ENCODE peak calls at places on chromosomes 2 and 18, in nine cellular contexts. One of them, this sample, is unnamed.
A peak's percentile ranks its signal among the peaks of the same experiment; 100 is the strongest.

GRCh38 chr2:135817946-135818345 is 19.0 kb downstream of the LCT start:
- DNase-seq in progenitor cell of endocrine pancreas: no peak
- DNase-seq in B cell: no peak
- DNase-seq in fibroblast of pulmonary artery: no peak
- DNase-seq in neural progenitor cell: no peak
- DNase-seq in NB4: no peak
- DNase-seq in psoas muscle: no peak
- DNase-seq in activated CD8-positive, alpha-beta T cell treated with anti-CD3 and anti-CD28 coated beads for 36 hours: no peak
- DNase-seq in AG10803: no peak
- DNase-seq in this sample: no peak

GRCh38 chr2:115161531-115162453 is 719.4 kb downstream of the DPP10 start:
- DNase-seq in progenitor cell of endocrine pancreas: peak; percentile 49
- DNase-seq in B cell: no peak
- DNase-seq in fibroblast of pulmonary artery: no peak
- DNase-seq in neural progenitor cell: peak; percentile 68
- DNase-seq in NB4: no peak
- DNase-seq in psoas muscle: peak; percentile 12
- DNase-seq in activated CD8-positive, alpha-beta T cell treated with anti-CD3 and anti-CD28 coated beads for 36 hours: no peak
- DNase-seq in AG10803: no peak
- DNase-seq in this sample: no peak

GRCh38 chr2:88658890-88659881 is 31.9 kb upstream of the EIF2AK3 start:
- DNase-seq in progenitor cell of endocrine pancreas: no peak
- DNase-seq in B cell: no peak
- DNase-seq in fibroblast of pulmonary artery: peak; percentile 59
- DNase-seq in neural progenitor cell: no peak
- DNase-seq in NB4: no peak
- DNase-seq in psoas muscle: peak; percentile 44
- DNase-seq in activated CD8-positive, alpha-beta T cell treated with anti-CD3 and anti-CD28 coated beads for 36 hours: no peak
- DNase-seq in AG10803: peak; percentile 58
- DNase-seq in this sample: no peak

GRCh38 chr2:194020155-194020554 is 1636.9 kb upstream of the SLC39A10 start:
- DNase-seq in progenitor cell of endocrine pancreas: no peak
- DNase-seq in B cell: no peak
- DNase-seq in fibroblast of pulmonary artery: no peak
- DNase-seq in neural progenitor cell: no peak
- DNase-seq in NB4: no peak
- DNase-seq in psoas muscle: no peak
- DNase-seq in activated CD8-positive, alpha-beta T cell treated with anti-CD3 and anti-CD28 coated beads for 36 hours: no peak
- DNase-seq in AG10803: no peak
- DNase-seq in this sample: no peak

GRCh38 chr2:37713258-37713700 is 41.8 kb upstream of the CDC42EP3 start:
- DNase-seq in progenitor cell of endocrine pancreas: no peak
- DNase-seq in B cell: no peak
- DNase-seq in fibroblast of pulmonary artery: peak; percentile 87
- DNase-seq in neural progenitor cell: no peak
- DNase-seq in NB4: peak; percentile 80
- DNase-seq in psoas muscle: no peak
- DNase-seq in activated CD8-positive, alpha-beta T cell treated with anti-CD3 and anti-CD28 coated beads for 36 hours: peak; percentile 26
- DNase-seq in AG10803: peak; percentile 96
- DNase-seq in this sample: no peak

GRCh38 chr18:43277164-43277600 is at the start of gene SYT4:
- DNase-seq in progenitor cell of endocrine pancreas: peak; percentile 58
- DNase-seq in B cell: no peak
- DNase-seq in fibroblast of pulmonary artery: peak; percentile 77
- DNase-seq in neural progenitor cell: peak; percentile 88
- DNase-seq in NB4: peak; percentile 1
- DNase-seq in psoas muscle: peak; percentile 16
- DNase-seq in activated CD8-positive, alpha-beta T cell treated with anti-CD3 and anti-CD28 coated beads for 36 hours: peak; percentile 2
- DNase-seq in AG10803: peak; percentile 33
- DNase-seq in this sample: no peak

GRCh38 chr18:57585421-57585820 is 1.1 kb downstream of the FECH start:
- DNase-seq in progenitor cell of endocrine pancreas: no peak
- DNase-seq in B cell: no peak
- DNase-seq in fibroblast of pulmonary artery: peak; percentile 3
- DNase-seq in neural progenitor cell: peak; percentile 82
- DNase-seq in NB4: no peak
- DNase-seq in psoas muscle: no peak
- DNase-seq in activated CD8-positive, alpha-beta T cell treated with anti-CD3 and anti-CD28 coated beads for 36 hours: no peak
- DNase-seq in AG10803: no peak
- DNase-seq in this sample: no peak

GRCh38 chr2:154623819-154624218 is 74.7 kb upstream of the KCNJ3 start:
- DNase-seq in progenitor cell of endocrine pancreas: peak; percentile 16
- DNase-seq in B cell: no peak
- DNase-seq in fibroblast of pulmonary artery: peak; percentile 17
- DNase-seq in neural progenitor cell: peak; percentile 65
- DNase-seq in NB4: peak; percentile 59
- DNase-seq in psoas muscle: no peak
- DNase-seq in activated CD8-positive, alpha-beta T cell treated with anti-CD3 and anti-CD28 coated beads for 36 hours: peak; percentile 5
- DNase-seq in AG10803: peak; percentile 6
- DNase-seq in this sample: no peak

GRCh38 chr2:109459485-109459884 is 154.3 kb downstream of the SEPTIN10 start:
- DNase-seq in progenitor cell of endocrine pancreas: no peak
- DNase-seq in B cell: no peak
- DNase-seq in fibroblast of pulmonary artery: no peak
- DNase-seq in neural progenitor cell: no peak
- DNase-seq in NB4: no peak
- DNase-seq in psoas muscle: no peak
- DNase-seq in activated CD8-positive, alpha-beta T cell treated with anti-CD3 and anti-CD28 coated beads for 36 hours: no peak
- DNase-seq in AG10803: peak; percentile 38
- DNase-seq in this sample: peak; percentile 9

GRCh38 chr2:27822049-27822448 is 50.5 kb downstream of the MRPL33 start:
- DNase-seq in progenitor cell of endocrine pancreas: no peak
- DNase-seq in B cell: no peak
- DNase-seq in fibroblast of pulmonary artery: no peak
- DNase-seq in neural progenitor cell: no peak
- DNase-seq in NB4: no peak
- DNase-seq in psoas muscle: no peak
- DNase-seq in activated CD8-positive, alpha-beta T cell treated with anti-CD3 and anti-CD28 coated beads for 36 hours: no peak
- DNase-seq in AG10803: no peak
- DNase-seq in this sample: no peak

GRCh38 chr2:156852681-156853080 is 404.8 kb upstream of the GALNT5 start:
- DNase-seq in progenitor cell of endocrine pancreas: no peak
- DNase-seq in B cell: no peak
- DNase-seq in fibroblast of pulmonary artery: no peak
- DNase-seq in neural progenitor cell: no peak
- DNase-seq in NB4: no peak
- DNase-seq in psoas muscle: no peak
- DNase-seq in activated CD8-positive, alpha-beta T cell treated with anti-CD3 and anti-CD28 coated beads for 36 hours: no peak
- DNase-seq in AG10803: no peak
- DNase-seq in this sample: no peak

GRCh38 chr2:205654878-205655601 is 27.3 kb upstream of the NRP2 start:
- DNase-seq in progenitor cell of endocrine pancreas: no peak
- DNase-seq in B cell: no peak
- DNase-seq in fibroblast of pulmonary artery: peak; percentile 45
- DNase-seq in neural progenitor cell: no peak
- DNase-seq in NB4: no peak
- DNase-seq in psoas muscle: no peak
- DNase-seq in activated CD8-positive, alpha-beta T cell treated with anti-CD3 and anti-CD28 coated beads for 36 hours: no peak
- DNase-seq in AG10803: peak; percentile 81
- DNase-seq in this sample: no peak

GRCh38 chr2:120237491-120237902 is 14.3 kb upstream of the TMEM185B start:
- DNase-seq in progenitor cell of endocrine pancreas: no peak
- DNase-seq in B cell: no peak
- DNase-seq in fibroblast of pulmonary artery: peak; percentile 52
- DNase-seq in neural progenitor cell: peak; percentile 27
- DNase-seq in NB4: no peak
- DNase-seq in psoas muscle: no peak
- DNase-seq in activated CD8-positive, alpha-beta T cell treated with anti-CD3 and anti-CD28 coated beads for 36 hours: no peak
- DNase-seq in AG10803: peak; percentile 63
- DNase-seq in this sample: no peak

GRCh38 chr2:41966431-41966893 is 81.4 kb upstream of the PKDCC start:
- DNase-seq in progenitor cell of endocrine pancreas: no peak
- DNase-seq in B cell: no peak
- DNase-seq in fibroblast of pulmonary artery: peak; percentile 94
- DNase-seq in neural progenitor cell: no peak
- DNase-seq in NB4: peak; percentile 11
- DNase-seq in psoas muscle: peak; percentile 92
- DNase-seq in activated CD8-positive, alpha-beta T cell treated with anti-CD3 and anti-CD28 coated beads for 36 hours: no peak
- DNase-seq in AG10803: peak; percentile 99
- DNase-seq in this sample: no peak

DNA sequence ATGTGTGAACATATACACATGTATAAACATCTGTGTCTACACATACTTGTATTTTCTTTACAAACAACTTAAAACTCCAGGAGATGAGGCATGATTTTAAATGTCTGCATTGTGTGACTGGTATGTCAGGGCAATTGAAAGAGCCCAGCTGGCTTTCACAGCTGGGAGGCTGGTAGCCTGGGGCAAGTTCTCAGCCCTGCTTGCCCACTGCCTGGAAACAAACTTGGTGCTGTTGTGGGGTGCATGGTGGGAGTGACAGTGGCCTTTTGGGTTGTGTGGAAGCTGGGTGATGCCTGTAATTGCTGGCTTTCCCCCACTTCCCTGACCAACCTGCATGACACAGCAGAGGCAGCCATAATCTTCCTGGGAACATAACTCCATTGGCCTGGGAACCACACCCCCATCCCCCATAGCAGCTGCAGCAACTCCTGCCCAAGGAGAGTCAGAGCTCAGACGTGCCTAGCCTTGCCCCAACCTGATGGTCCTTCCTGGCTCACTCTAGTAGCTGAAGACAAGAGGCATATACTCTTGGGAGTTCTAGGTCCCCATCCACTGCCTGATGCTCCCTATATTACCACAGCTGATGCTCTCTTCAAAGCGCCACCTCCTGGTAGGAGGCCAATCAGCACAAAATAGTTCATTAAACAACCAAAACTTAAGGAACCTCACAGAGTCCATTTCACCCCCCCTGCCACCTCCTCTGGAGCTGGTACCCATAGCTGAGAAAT is 158.4 kb downstream of the CERS6 start:
- DNase-seq in progenitor cell of endocrine pancreas: no peak
- DNase-seq in B cell: no peak
- DNase-seq in fibroblast of pulmonary artery: no peak
- DNase-seq in neural progenitor cell: no peak
- DNase-seq in NB4: peak; percentile 23
- DNase-seq in psoas muscle: no peak
- DNase-seq in activated CD8-positive, alpha-beta T cell treated with anti-CD3 and anti-CD28 coated beads for 36 hours: peak; percentile 33
- DNase-seq in AG10803: no peak
- DNase-seq in this sample: no peak
- TF ChIP-seq CTCF in progenitor cell of endocrine pancreas: no peak
- TF ChIP-seq CTCF in B cell: no peak
- TF ChIP-seq CTCF in fibroblast of pulmonary artery: peak; percentile 17
- TF ChIP-seq CTCF in neural progenitor cell: peak; percentile 10
- TF ChIP-seq CTCF in NB4: peak; percentile 37
- TF ChIP-seq CTCF in psoas muscle: no peak
- TF ChIP-seq CTCF in activated CD8-positive, alpha-beta T cell treated with anti-CD3 and anti-CD28 coated beads for 36 hours: no peak
- TF ChIP-seq CTCF in AG10803: peak; percentile 26
- TF ChIP-seq CTCF in this sample: no peak

GRCh38 chr18:63131106-63131943 is 188.2 kb downstream of the BCL2 start:
- DNase-seq in progenitor cell of endocrine pancreas: no peak
- DNase-seq in B cell: peak; percentile 68
- DNase-seq in fibroblast of pulmonary artery: peak; percentile 77
- DNase-seq in neural progenitor cell: peak; percentile 64
- DNase-seq in NB4: peak; percentile 70
- DNase-seq in psoas muscle: no peak
- DNase-seq in activated CD8-positive, alpha-beta T cell treated with anti-CD3 and anti-CD28 coated beads for 36 hours: peak; percentile 79
- DNase-seq in AG10803: peak; percentile 64
- DNase-seq in this sample: no peak
- TF ChIP-seq CTCF in progenitor cell of endocrine pancreas: peak; percentile 62
- TF ChIP-seq CTCF in B cell: peak; percentile 80
- TF ChIP-seq CTCF in fibroblast of pulmonary artery: peak; percentile 64
- TF ChIP-seq CTCF in neural progenitor cell: peak; percentile 72
- TF ChIP-seq CTCF in NB4: peak; percentile 29
- TF ChIP-seq CTCF in psoas muscle: peak; percentile 73
- TF ChIP-seq CTCF in activated CD8-positive, alpha-beta T cell treated with anti-CD3 and anti-CD28 coated beads for 36 hours: peak; percentile 83
- TF ChIP-seq CTCF in AG10803: peak; percentile 78
- TF ChIP-seq CTCF in this sample: peak; percentile 78

DNA sequence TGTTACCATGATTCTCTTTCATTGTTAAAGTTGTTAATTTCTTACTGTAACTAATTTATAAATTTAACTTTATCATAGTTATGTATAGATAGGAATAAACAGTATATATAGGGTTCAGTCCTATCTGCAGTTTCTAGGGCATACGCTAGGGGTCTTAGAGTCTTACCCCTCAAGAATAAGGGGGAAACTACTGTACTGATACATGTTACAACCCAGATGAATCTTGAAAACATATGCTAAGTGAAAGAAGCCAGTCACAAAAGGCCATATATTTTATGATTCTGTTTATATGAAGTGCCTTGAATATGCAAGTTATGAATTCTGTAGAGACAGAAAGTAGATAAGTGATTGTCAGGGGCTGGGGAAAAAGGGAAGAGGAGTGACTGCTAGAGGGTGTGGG is 52.4 kb downstream of the RTN4 start:
- DNase-seq in progenitor cell of endocrine pancreas: no peak
- DNase-seq in B cell: no peak
- DNase-seq in fibroblast of pulmonary artery: no peak
- DNase-seq in neural progenitor cell: no peak
- DNase-seq in NB4: no peak
- DNase-seq in psoas muscle: no peak
- DNase-seq in activated CD8-positive, alpha-beta T cell treated with anti-CD3 and anti-CD28 coated beads for 36 hours: no peak
- DNase-seq in AG10803: no peak
- DNase-seq in this sample: no peak
- TF ChIP-seq CTCF in progenitor cell of endocrine pancreas: no peak
- TF ChIP-seq CTCF in B cell: no peak
- TF ChIP-seq CTCF in fibroblast of pulmonary artery: no peak
- TF ChIP-seq CTCF in neural progenitor cell: peak; percentile 30
- TF ChIP-seq CTCF in NB4: no peak
- TF ChIP-seq CTCF in psoas muscle: peak; percentile 22
- TF ChIP-seq CTCF in activated CD8-positive, alpha-beta T cell treated with anti-CD3 and anti-CD28 coated beads for 36 hours: no peak
- TF ChIP-seq CTCF in AG10803: peak; percentile 17
- TF ChIP-seq CTCF in this sample: no peak

GRCh38 chr2:40824269-40824668 is 372.4 kb upstream of the SLC8A1 start:
- DNase-seq in progenitor cell of endocrine pancreas: no peak
- DNase-seq in B cell: no peak
- DNase-seq in fibroblast of pulmonary artery: no peak
- DNase-seq in neural progenitor cell: no peak
- DNase-seq in NB4: no peak
- DNase-seq in psoas muscle: no peak
- DNase-seq in activated CD8-positive, alpha-beta T cell treated with anti-CD3 and anti-CD28 coated beads for 36 hours: no peak
- DNase-seq in AG10803: no peak
- DNase-seq in this sample: no peak

GRCh38 chr2:40823465-40823864 is 371.6 kb upstream of the SLC8A1 start:
- DNase-seq in progenitor cell of endocrine pancreas: no peak
- DNase-seq in B cell: no peak
- DNase-seq in fibroblast of pulmonary artery: no peak
- DNase-seq in neural progenitor cell: no peak
- DNase-seq in NB4: no peak
- DNase-seq in psoas muscle: no peak
- DNase-seq in activated CD8-positive, alpha-beta T cell treated with anti-CD3 and anti-CD28 coated beads for 36 hours: no peak
- DNase-seq in AG10803: no peak
- DNase-seq in this sample: no peak

GRCh38 chr2:40814621-40815020 is 362.7 kb upstream of the SLC8A1 start:
- DNase-seq in progenitor cell of endocrine pancreas: no peak
- DNase-seq in B cell: no peak
- DNase-seq in fibroblast of pulmonary artery: no peak
- DNase-seq in neural progenitor cell: no peak
- DNase-seq in NB4: no peak
- DNase-seq in psoas muscle: no peak
- DNase-seq in activated CD8-positive, alpha-beta T cell treated with anti-CD3 and anti-CD28 coated beads for 36 hours: no peak
- DNase-seq in AG10803: no peak
- DNase-seq in this sample: no peak

DNA sequence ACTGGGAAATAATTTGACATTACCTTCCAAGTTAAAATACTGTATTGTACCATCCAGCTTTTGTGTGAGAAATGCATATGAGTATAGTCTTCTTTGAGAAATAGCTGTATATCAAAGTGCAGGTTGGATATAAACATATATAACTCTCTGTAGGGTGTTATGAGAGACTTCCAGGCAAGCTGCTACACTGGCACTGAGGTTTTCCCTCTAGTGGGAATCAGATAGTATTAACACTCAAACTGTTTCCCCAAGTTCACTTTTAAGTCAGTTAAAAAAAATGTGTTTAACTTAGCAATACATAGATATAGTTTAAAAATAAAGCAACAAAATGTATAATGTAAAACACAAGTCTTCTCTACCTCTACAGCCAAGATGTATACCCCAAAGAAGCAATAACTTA is 368.4 kb upstream of the SLC8A1 start:
- DNase-seq in progenitor cell of endocrine pancreas: no peak
- DNase-seq in B cell: no peak
- DNase-seq in fibroblast of pulmonary artery: no peak
- DNase-seq in neural progenitor cell: no peak
- DNase-seq in NB4: no peak
- DNase-seq in psoas muscle: no peak
- DNase-seq in activated CD8-positive, alpha-beta T cell treated with anti-CD3 and anti-CD28 coated beads for 36 hours: no peak
- DNase-seq in AG10803: peak; percentile 12
- DNase-seq in this sample: no peak
- TF ChIP-seq CTCF in progenitor cell of endocrine pancreas: peak; percentile 7
- TF ChIP-seq CTCF in B cell: no peak
- TF ChIP-seq CTCF in fibroblast of pulmonary artery: no peak
- TF ChIP-seq CTCF in neural progenitor cell: no peak
- TF ChIP-seq CTCF in NB4: no peak
- TF ChIP-seq CTCF in psoas muscle: no peak
- TF ChIP-seq CTCF in activated CD8-positive, alpha-beta T cell treated with anti-CD3 and anti-CD28 coated beads for 36 hours: no peak
- TF ChIP-seq CTCF in AG10803: peak; percentile 40
- TF ChIP-seq CTCF in this sample: no peak